ENCODE peak calls at places on chromosomes 7 and 10, in ten cellular contexts. A is tibial artery, W is testis, I is Ammon's horn, H is AG10803, G is HEK293T, Q is AG09309, M is H54, D is ACHN, B is lower lobe of right lung. N is an unnamed sample.

GRCh38 chr10:102914781-102915180 is 3.3 kb upstream of the CNNM2 start:
- DNase-seq in A (no peak), W (no peak), I (no peak), H (no peak), G (no peak), Q (no peak), M (no peak), D (no peak), B (no peak), N (no peak)

GRCh38 chr10:93173867-93174845 is 100.5 kb downstream of the CYP26A1 start:
- DNase-seq in A (no peak), W (no peak), I (no peak), H (no peak), G (no peak), Q (no peak), M (no peak), D (no peak), B (no peak), N (no peak)

GRCh38 chr10:132528064-132528800 is 9.4 kb upstream of the INPP5A start:
- DNase-seq in A (peak), W (no peak), I (no peak), H (peak), G (no peak), Q (no peak), M (no peak), D (no peak), B (peak), N (peak)

GRCh38 chr7:28758186-28758585 is 199.9 kb downstream of the TRIL start:
- DNase-seq in A (no peak), W (no peak), I (no peak), H (no peak), G (no peak), Q (no peak), M (no peak), D (no peak), B (no peak), N (no peak)

GRCh38 chr10:36344240-36344639 is 702.1 kb upstream of the FZD8 start:
- DNase-seq in A (no peak), W (no peak), I (no peak), H (peak), G (no peak), Q (no peak), M (no peak), D (no peak), B (no peak), N (no peak)

GRCh38 chr10:80186364-80187012 is 18.8 kb downstream of the ANXA11 start:
- DNase-seq in A (peak), W (peak), I (no peak), H (no peak), G (no peak), Q (no peak), M (no peak), D (no peak), B (peak), N (peak)

GRCh38 chr7:85070967-85071628 is 115.8 kb downstream of the SEMA3D start:
- DNase-seq in A (no peak), W (no peak), I (no peak), H (no peak), G (peak), Q (no peak), M (no peak), D (no peak), B (no peak), N (no peak)

GRCh38 chr7:69597278-69598076 is 798 bp upstream of the AUTS2 start:
- DNase-seq in A (peak), W (peak), I (peak), H (peak), G (peak), Q (no peak), M (peak), D (no peak), B (peak), N (no peak)

GRCh38 chr7:50807026-50807730 is 24.5 kb upstream of the GRB10 start:
- DNase-seq in A (peak), W (no peak), I (no peak), H (no peak), G (no peak), Q (no peak), M (no peak), D (peak), B (no peak), N (no peak)

GRCh38 chr7:152608208-152608607 is 67.7 kb downstream of the XRCC2 start:
- DNase-seq in A (no peak), W (no peak), I (no peak), H (no peak), G (no peak), Q (no peak), M (no peak), D (no peak), B (no peak), N (no peak)

GRCh38 chr10:20839141-20839540 is 58.0 kb downstream of the NEBL start:
- DNase-seq in A (no peak), W (no peak), I (no peak), H (peak), G (no peak), Q (no peak), M (no peak), D (no peak), B (no peak), N (no peak)

GRCh38 chr7:113087278-113087998 is 811 bp upstream of the GPR85 start:
- DNase-seq in A (no peak), W (no peak), I (peak), H (peak), G (peak), Q (peak), M (peak), D (peak), B (no peak), N (peak)

GRCh38 chr10:66167816-66168215 is 758.0 kb upstream of the LRRTM3 start:
- DNase-seq in A (no peak), W (no peak), I (no peak), H (no peak), G (no peak), Q (no peak), M (no peak), D (peak), B (no peak), N (no peak)

GRCh38 chr10:45652511-45652910 is 20.1 kb downstream of the ZFAND4 start:
- DNase-seq in A (no peak), W (no peak), I (no peak), H (no peak), G (no peak), Q (no peak), M (no peak), D (no peak), B (no peak), N (no peak)

GRCh38 chr10:91054325-91054724 is 133.4 kb upstream of the ANKRD1 start:
- DNase-seq in A (no peak), W (no peak), I (no peak), H (peak), G (no peak), Q (no peak), M (no peak), D (no peak), B (no peak), N (peak)

GRCh38 chr7:80379034-80379433 is 132.8 kb downstream of the GNAT3 start:
- DNase-seq in A (no peak), W (no peak), I (no peak), H (peak), G (no peak), Q (peak), M (peak), D (no peak), B (no peak), N (peak)

GRCh38 chr7:33062023-33062781 is at the start of gene NT5C3A:
- DNase-seq in A (peak), W (peak), I (peak), H (no peak), G (peak), Q (no peak), M (peak), D (peak), B (no peak), N (no peak)

GRCh38 chr10:102200751-102201640 is 25.1 kb upstream of the ELOVL3 start:
- DNase-seq in A (no peak), W (no peak), I (no peak), H (no peak), G (no peak), Q (no peak), M (no peak), D (no peak), B (no peak), N (no peak)

GRCh38 chr7:945556-946255 is 8.8 kb downstream of the ADAP1 start:
- DNase-seq in A (peak), W (no peak), I (no peak), H (no peak), G (no peak), Q (no peak), M (no peak), D (no peak), B (peak), N (no peak)

N was measured in fibroblast of gingiva.